ENCODE peak calls at places on chromosomes 6 and 20, in ten cellular contexts. L is lower leg skin, E is heart left ventricle, S is adrenal gland, Y is A549, J is tibial nerve, O is uterus, X is stomach, U is body of pancreas, Q is endothelial cell of umbilical vein. H is an unnamed sample.

GRCh38 chr6:63543982-63544381 is 28.3 kb upstream of the LOC128125822 start:
- DNase-seq in Y (no peak), L (no peak), Q (no peak), O (no peak), S (no peak), E (no peak), X (no peak), U (no peak), J (no peak), H (no peak)

GRCh38 chr6:91653954-91654843 is 1067.3 kb upstream of the MAP3K7 start:
- DNase-seq in Q (no peak), U (no peak), X (no peak), O (no peak), J (no peak), S (no peak), L (no peak), Y (no peak), E (no peak), H (no peak)

GRCh38 chr6:117167520-117168271 is 97.7 kb upstream of the VGLL2 start:
- DNase-seq in O (no peak), E (no peak), S (no peak), U (peak; percentile 73), J (no peak), Y (peak; percentile 1), L (no peak), X (no peak), Q (no peak), H (peak; percentile 32)

GRCh38 chr6:154156135-154156948 is 117.3 kb downstream of the OPRM1 start:
- DNase-seq in Q (peak; percentile 46), J (no peak), U (peak; percentile 62), Y (peak; percentile 37), E (peak; percentile 18), L (no peak), X (peak; percentile 68), O (no peak), S (no peak), H (no peak)

GRCh38 chr20:58544891-58545290 is 29.7 kb upstream of the APCDD1L start:
- DNase-seq in E (no peak), L (peak; percentile 57), J (no peak), O (no peak), U (no peak), S (no peak), Q (no peak), X (peak; percentile 7), Y (no peak), H (no peak)

GRCh38 chr20:33915726-33916331 is 77.9 kb upstream of the RALY start:
- DNase-seq in E (no peak), Y (peak; percentile 32), X (peak; percentile 52), J (no peak), U (peak; percentile 34), O (no peak), L (no peak), Q (no peak), S (peak; percentile 28), H (peak; percentile 40)

GRCh38 chr6:492816-493414 is 101.4 kb downstream of the IRF4 start:
- DNase-seq in U (no peak), E (no peak), X (no peak), O (no peak), Q (no peak), S (no peak), J (no peak), Y (no peak), L (no peak), H (no peak)

GRCh38 chr20:51446656-51447055 is 95.9 kb downstream of the NFATC2 start:
- DNase-seq in Y (peak; percentile 86), Q (peak; percentile 92), O (peak; percentile 54), L (no peak), E (no peak), S (no peak), U (no peak), X (no peak), J (no peak), H (no peak)

GRCh38 chr6:132598473-132598872 is 8.9 kb upstream of the TAAR5 start:
- DNase-seq in U (no peak), O (no peak), L (no peak), Y (peak; percentile 30), E (no peak), X (no peak), J (no peak), Q (no peak), S (no peak), H (no peak)

GRCh38 chr20:8095648-8096572 is 36.2 kb upstream of the PLCB1 start:
- DNase-seq in X (no peak), E (no peak), Q (peak; percentile 82), O (no peak), S (no peak), J (no peak), Y (no peak), L (no peak), U (no peak), H (no peak)

GRCh38 chr20:10832146-10832545 is 158.3 kb upstream of the JAG1 start:
- DNase-seq in J (no peak), X (no peak), U (no peak), L (no peak), Q (no peak), O (no peak), E (no peak), S (no peak), Y (no peak), H (no peak)

GRCh38 chr6:88785478-88785877 is 177.9 kb downstream of the RNGTT start:
- DNase-seq in L (no peak), O (no peak), Q (no peak), E (no peak), U (no peak), J (no peak), Y (no peak), X (no peak), S (no peak), H (no peak)

GRCh38 chr6:88775866-88776571 is 187.4 kb downstream of the RNGTT start:
- DNase-seq in Y (no peak), J (no peak), U (no peak), Q (no peak), L (no peak), O (no peak), S (no peak), E (no peak), X (no peak), H (no peak)

GRCh38 chr6:88780714-88781389 is 182.6 kb downstream of the RNGTT start:
- DNase-seq in Y (peak; percentile 61), O (peak; percentile 22), U (peak; percentile 31), L (no peak), S (peak; percentile 48), E (peak; percentile 28), X (no peak), Q (peak; percentile 67), J (no peak), H (no peak)
- H3K4me3 ChIP-seq in Y (no peak overlapping the region), O (no peak overlapping the region), U (no peak overlapping the region), L (no peak overlapping the region), S (no peak overlapping the region), E (no peak overlapping the region), X (no peak overlapping the region), Q (no peak overlapping the region), J (no peak overlapping the region), H (no peak overlapping the region)

GRCh38 chr6:32189082-32189741 is 790 bp downstream of the PBX2 start:
- DNase-seq in L (no peak), E (no peak), U (no peak), Y (no peak), J (no peak), O (no peak), X (no peak), Q (no peak), S (no peak), H (no peak)
- TF ChIP-seq POLR2A in L (no peak), E (no peak), U (no peak), Y (no peak), J (no peak), O (no peak), X (no peak), Q (no peak), S (no peak), H (no peak)

GRCh38 chr6:30644769-30645168 is 2.2 kb upstream of the C6orf136 start:
- DNase-seq in X (no peak), E (no peak), L (no peak), J (no peak), O (no peak), S (no peak), Y (no peak), Q (no peak), U (no peak), H (no peak)

GRCh38 chr6:30647039-30647801 is at the start of gene C6orf136:
- DNase-seq in O (peak; percentile 64), S (peak; percentile 67), L (peak; percentile 97), U (peak; percentile 96), J (peak; percentile 19), X (peak; percentile 80), Q (peak; percentile 66), Y (peak; percentile 93), E (peak; percentile 69), H (peak; percentile 84)

GRCh38 chr6:30647802-30648460 is 998 bp downstream of the C6orf136 start:
- DNase-seq in Y (no peak), J (no peak), O (no peak), E (no peak), X (no peak), S (no peak), U (no peak), L (no peak), Q (no peak), H (no peak)

GRCh38 chr6:30646450-30647038 is 389 bp upstream of the C6orf136 start:
- DNase-seq in E (peak; percentile 91), Y (no peak), O (peak; percentile 93), U (no peak), J (peak; percentile 75), S (peak; percentile 91), X (peak; percentile 95), Q (peak; percentile 93), L (no peak), H (peak; percentile 91)

DNA sequence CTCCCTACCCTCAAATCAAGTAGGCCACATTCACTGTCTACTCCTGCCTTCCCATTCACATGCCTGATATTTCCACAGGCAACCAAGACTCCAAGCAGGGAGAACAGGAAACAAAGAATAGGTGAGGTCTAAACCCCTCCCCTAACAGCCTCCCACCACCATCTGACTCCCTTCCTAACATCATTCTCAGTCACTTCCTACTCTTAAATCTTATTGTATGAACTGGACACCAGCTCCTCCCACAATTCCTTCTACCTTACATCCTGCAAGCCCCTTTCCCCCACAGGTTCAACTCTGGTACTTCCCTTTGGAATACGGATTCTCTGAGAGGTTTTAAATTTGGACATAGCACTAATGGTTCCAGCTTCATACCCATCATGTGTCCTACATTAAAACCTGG is 944 bp upstream of the C6orf136 start:
- DNase-seq in Y (no peak), U (no peak), L (no peak), O (no peak), E (no peak), Q (no peak), J (no peak), S (no peak), X (no peak), H (no peak)
- H3K4me3 ChIP-seq in Y (no peak overlapping the region), U (no peak overlapping the region), L (no peak overlapping the region), O (no peak overlapping the region), E (no peak overlapping the region), Q (no peak overlapping the region), J (no peak overlapping the region), S (no peak overlapping the region), X (no peak overlapping the region), H (no peak overlapping the region)

DNA sequence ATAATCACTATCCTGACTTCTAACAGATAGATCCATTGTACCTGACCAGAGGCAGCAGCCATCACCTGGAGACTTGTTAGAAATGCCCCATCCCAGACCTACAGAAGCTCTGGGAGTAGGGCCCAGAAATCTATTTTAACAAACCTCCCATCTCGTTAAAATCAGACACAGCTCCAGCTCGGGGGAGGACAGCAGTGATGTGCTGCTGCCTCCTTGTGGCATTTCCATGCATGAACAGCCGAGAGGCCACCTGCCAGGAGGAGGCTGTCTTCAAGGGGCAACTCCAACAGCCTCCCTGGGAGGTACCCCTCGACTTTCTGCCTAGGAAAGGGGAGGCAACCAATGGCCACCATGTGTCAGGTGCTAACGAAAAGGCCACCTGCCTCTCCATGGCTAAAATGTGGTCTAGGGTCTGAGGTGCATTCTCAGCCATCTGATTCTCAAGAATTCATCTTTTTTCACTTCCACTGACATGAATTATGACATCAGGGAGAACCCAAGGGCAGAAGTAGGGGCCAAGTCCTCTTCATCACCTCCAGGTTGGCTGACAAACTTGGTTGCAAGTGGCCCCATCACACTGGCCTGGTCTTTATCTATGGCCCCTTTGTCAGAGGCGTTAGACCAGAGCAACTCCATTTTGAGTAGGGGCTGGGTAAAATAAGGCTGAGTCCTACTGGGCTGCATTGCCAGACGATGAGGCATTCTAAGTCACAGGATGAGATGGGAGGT is 12.2 kb upstream of the KCNK15 start:
- DNase-seq in Y (peak; percentile 83), X (peak; percentile 81), E (peak; percentile 63), O (peak; percentile 74), J (peak; percentile 57), L (peak; percentile 94), Q (peak; percentile 74), U (peak; percentile 66), S (peak; percentile 78), H (peak; percentile 53)
- TF ChIP-seq POLR2A in Y (no peak), X (no peak), E (no peak), O (no peak), J (no peak), L (no peak), Q (no peak), U (no peak), S (no peak), H (no peak)

H was measured in gastrocnemius medialis.